ENCODE peak calls at places on chromosomes 6 and 20, in four cellular contexts. O, X, S and I are unnamed samples.

GRCh38 chr20:11047559-11047958 is 373.8 kb upstream of the JAG1 start:
- DNase-seq in X (no peak), S (no peak), O (no peak), I (no peak)

GRCh38 chr6:95186710-95187109 is 390.6 kb upstream of the MANEA start:
- DNase-seq in X (no peak), O (no peak), S (no peak), I (no peak)

GRCh38 chr20:46226602-46227001 is 81.7 kb downstream of the CDH22 start:
- DNase-seq in S (no peak), X (no peak), O (no peak), I (no peak)

GRCh38 chr6:15946701-15947390 is 182.0 kb upstream of the MYLIP start:
- DNase-seq in X (no peak), O (no peak), S (no peak), I (no peak)

GRCh38 chr6:148193063-148193680 is 149.5 kb upstream of the SASH1 start:
- DNase-seq in X (no peak), S (no peak), O (no peak), I (no peak)

GRCh38 chr6:56815436-56815835 is 139.5 kb upstream of the BEND6 start:
- DNase-seq in S (no peak), O (no peak), X (no peak), I (no peak)

GRCh38 chr20:20491110-20491783 is 123.3 kb downstream of the INSM1 start:
- DNase-seq in S (no peak), O (no peak), X (no peak), I (no peak)

GRCh38 chr20:9889270-9889981 is 50.5 kb upstream of the PAK5 start:
- DNase-seq in O (no peak), X (no peak), S (no peak), I (no peak)

GRCh38 chr20:35166242-35166830 is 5.5 kb upstream of the PROCR start:
- DNase-seq in S (no peak), O (no peak), X (no peak), I (no peak)

GRCh38 chr6:100664274-100665040 is 199.7 kb upstream of the SIM1 start:
- DNase-seq in S (no peak), O (no peak), X (no peak), I (no peak)

GRCh38 chr6:166651408-166651807 is 24.4 kb upstream of the RPS6KA2 start:
- DNase-seq in X (no peak), S (no peak), O (no peak), I (no peak)